ENCODE peak calls at places on chromosomes 6 and 20, in seven cellular contexts. D, S, Z, Q, N, P and F are unnamed samples.

GRCh38 chr20:3704085-3704484 is 8.3 kb downstream of the SIGLEC1 start:
- DNase-seq in S (no peak), P (no peak), N (no peak), Z (peak), D (no peak), Q (no peak), F (no peak)

GRCh38 chr20:61166324-61166723 is 85.7 kb upstream of the CDH4 start:
- DNase-seq in Q (no peak), N (no peak), S (no peak), D (no peak), Z (no peak), P (no peak), F (no peak)

GRCh38 chr20:59640267-59640666 is 35.9 kb downstream of the PHACTR3 start:
- DNase-seq in D (no peak), N (no peak), Z (no peak), S (no peak), Q (no peak), P (no peak), F (no peak)

GRCh38 chr6:513058-513457 is 121.5 kb downstream of the IRF4 start:
- DNase-seq in D (no peak), S (no peak), P (no peak), N (no peak), Q (no peak), Z (no peak), F (no peak)

GRCh38 chr20:53826597-53827291 is 233.1 kb upstream of the ZNF217 start:
- DNase-seq in D (no peak), Q (no peak), Z (no peak), P (no peak), N (no peak), S (no peak), F (no peak)

GRCh38 chr6:42045538-42046460 is 4.5 kb upstream of the TAF8 start:
- DNase-seq in Z (no peak), P (peak), N (no peak), S (peak), Q (peak), D (no peak), F (peak)

GRCh38 chr20:46312075-46312944 is 4.0 kb upstream of the CDH22 start:
- DNase-seq in Z (peak), P (no peak), Q (peak), S (no peak), N (peak), D (peak), F (no peak)

GRCh38 chr20:7090753-7091310 is 323.3 kb downstream of the BMP2 start:
- DNase-seq in D (no peak), N (no peak), S (no peak), P (no peak), Q (no peak), Z (no peak), F (no peak)

GRCh38 chr20:62360854-62361798 is 6.0 kb downstream of the LAMA5 start:
- DNase-seq in Z (no peak), S (no peak), Q (peak), D (no peak), N (no peak), P (no peak), F (no peak)

GRCh38 chr6:125742433-125743120 is 6.9 kb upstream of the HEY2 start:
- DNase-seq in S (no peak), D (no peak), N (no peak), Q (no peak), P (no peak), Z (no peak), F (peak)

DNA sequence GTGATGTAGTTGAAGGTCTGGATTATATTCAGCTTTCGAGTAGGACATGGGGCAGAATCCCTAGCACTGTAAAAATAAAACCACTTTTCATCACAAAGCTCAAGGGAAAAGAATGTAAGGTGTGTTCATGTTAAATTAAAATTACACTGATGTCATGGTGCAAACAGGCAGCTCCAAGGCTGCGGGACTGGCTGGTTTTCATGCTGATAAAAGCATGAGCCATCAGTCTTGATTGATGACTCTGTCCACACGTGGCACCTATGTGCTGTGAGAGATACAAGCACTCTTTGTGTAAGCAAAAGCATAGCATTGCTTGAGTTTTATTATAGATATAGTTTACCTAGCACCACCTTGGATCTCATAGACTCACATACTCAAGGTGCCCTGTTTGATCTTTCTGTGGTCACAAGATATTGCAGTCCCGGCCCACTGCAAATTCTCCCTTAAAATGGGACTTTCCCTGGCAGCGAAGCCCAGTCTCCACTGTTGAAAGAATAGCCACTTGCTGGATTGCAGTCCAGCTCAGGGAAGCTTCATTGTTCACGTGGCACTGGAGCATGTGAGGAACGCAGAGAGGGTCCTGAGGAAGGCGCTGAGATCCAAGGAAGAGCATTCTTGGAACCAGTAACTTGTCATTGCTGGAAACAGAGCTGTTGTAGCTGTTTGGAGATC is 90.6 kb downstream of the TIAM2 start:
- DNase-seq in N (no peak), S (peak), Q (no peak), D (peak), P (no peak), Z (no peak), F (no peak)
- TF ChIP-seq JUND in N (peak), S (no peak), Q (no peak), D (no peak), P (no peak), Z (peak), F (no peak)

DNA sequence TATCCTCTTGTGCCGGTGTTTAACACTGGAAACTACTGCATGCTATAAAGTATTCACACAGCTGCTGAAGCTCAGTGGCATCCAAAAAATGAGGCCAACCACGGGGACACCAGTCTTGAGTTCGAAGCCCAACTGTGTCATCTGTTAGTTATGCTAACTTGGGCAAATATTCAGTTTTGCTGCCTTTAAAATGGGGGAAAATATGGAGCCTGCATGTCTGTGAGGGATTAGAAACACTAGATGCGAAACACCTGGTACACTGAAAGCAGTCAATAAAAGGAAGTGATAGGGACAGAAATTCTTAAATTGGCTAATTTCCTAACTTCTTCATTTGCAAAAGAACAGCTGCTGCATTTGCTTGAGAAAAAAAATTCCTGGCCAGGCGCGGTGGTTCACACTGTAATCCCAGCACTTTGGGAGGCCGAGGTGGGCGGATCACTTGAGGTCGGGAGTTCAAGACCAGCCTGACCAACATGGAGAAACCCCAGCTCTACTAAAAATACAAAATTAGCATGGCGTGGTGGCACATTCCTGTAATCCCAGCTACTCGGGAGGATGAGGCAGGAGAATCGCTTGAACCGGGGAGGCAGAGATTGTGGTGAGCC is 36.5 kb upstream of the MLIP start:
- DNase-seq in Z (no peak), Q (no peak), N (no peak), P (no peak), D (no peak), S (no peak), F (no peak)
- TF ChIP-seq JUND in Z (no peak), Q (no peak), N (no peak), P (no peak), D (no peak), S (no peak), F (no peak)

GRCh38 chr6:64281167-64281566 is 645.6 kb downstream of the PHF3 start:
- DNase-seq in N (no peak), S (no peak), D (no peak), Q (no peak), P (no peak), Z (no peak), F (no peak)
- TF ChIP-seq JUND in N (no peak), S (no peak), D (no peak), Q (no peak), P (no peak), Z (no peak), F (no peak)

GRCh38 chr6:33987531-33988021 is 158.3 kb downstream of the GRM4 start:
- DNase-seq in S (peak), Z (no peak), D (no peak), P (no peak), N (no peak), Q (peak), F (peak)

GRCh38 chr6:33990061-33990541 is 155.8 kb downstream of the GRM4 start:
- DNase-seq in D (no peak), S (no peak), P (no peak), Q (no peak), N (no peak), Z (peak), F (no peak)

GRCh38 chr6:33988121-33989015 is 157.5 kb downstream of the GRM4 start:
- DNase-seq in Q (no peak), S (no peak), P (no peak), N (no peak), D (peak), Z (peak), F (peak)

GRCh38 chr6:33991610-33992009 is 154.3 kb downstream of the GRM4 start:
- DNase-seq in D (no peak), P (no peak), S (no peak), N (no peak), Z (no peak), Q (no peak), F (peak)

DNA sequence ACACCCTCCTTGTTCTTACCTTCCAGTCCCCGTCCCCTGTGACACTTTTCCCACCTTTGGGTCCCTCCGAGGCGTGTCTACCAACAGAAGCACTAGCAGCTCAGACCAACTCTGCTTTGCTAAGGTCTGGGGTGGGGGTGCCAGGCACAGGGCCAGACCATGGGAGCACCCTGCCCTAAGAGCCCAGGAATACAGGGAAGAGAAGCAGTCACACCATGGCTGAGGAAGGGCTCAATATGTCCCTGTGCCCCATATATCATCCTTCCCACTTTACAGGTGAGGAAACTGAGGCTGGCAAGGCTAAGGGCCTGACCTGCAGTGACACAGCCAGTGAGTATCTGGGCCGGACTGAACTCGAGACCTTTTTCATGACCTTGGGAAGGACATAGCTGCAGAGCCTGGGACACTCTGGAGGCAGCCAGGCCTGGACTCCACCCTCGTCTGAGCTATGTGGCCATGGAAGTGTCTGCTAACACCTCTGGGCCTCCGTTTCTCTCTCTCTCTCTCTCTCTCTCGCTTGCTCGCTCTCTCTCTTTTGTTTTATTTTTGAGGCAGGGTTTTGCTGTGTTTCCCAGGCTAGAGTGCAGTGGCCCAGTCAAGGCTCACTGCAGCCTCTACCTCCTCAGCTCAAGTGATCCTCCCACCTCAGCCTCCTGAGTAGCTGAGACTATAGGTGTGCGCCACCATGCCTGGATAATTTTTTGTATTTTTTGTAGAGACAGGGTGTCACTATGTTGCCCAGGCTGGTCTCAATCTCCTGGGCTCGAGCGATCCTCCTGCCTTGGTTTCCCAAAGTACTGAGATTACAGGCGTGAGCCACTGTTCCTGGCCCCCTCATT is 156.7 kb downstream of the GRM4 start:
- DNase-seq in S (no peak), N (no peak), P (no peak), Q (peak), Z (peak), D (no peak), F (no peak)
- TF ChIP-seq JUND in S (no peak), N (no peak), P (no peak), Q (no peak), Z (no peak), D (no peak), F (no peak)

DNA sequence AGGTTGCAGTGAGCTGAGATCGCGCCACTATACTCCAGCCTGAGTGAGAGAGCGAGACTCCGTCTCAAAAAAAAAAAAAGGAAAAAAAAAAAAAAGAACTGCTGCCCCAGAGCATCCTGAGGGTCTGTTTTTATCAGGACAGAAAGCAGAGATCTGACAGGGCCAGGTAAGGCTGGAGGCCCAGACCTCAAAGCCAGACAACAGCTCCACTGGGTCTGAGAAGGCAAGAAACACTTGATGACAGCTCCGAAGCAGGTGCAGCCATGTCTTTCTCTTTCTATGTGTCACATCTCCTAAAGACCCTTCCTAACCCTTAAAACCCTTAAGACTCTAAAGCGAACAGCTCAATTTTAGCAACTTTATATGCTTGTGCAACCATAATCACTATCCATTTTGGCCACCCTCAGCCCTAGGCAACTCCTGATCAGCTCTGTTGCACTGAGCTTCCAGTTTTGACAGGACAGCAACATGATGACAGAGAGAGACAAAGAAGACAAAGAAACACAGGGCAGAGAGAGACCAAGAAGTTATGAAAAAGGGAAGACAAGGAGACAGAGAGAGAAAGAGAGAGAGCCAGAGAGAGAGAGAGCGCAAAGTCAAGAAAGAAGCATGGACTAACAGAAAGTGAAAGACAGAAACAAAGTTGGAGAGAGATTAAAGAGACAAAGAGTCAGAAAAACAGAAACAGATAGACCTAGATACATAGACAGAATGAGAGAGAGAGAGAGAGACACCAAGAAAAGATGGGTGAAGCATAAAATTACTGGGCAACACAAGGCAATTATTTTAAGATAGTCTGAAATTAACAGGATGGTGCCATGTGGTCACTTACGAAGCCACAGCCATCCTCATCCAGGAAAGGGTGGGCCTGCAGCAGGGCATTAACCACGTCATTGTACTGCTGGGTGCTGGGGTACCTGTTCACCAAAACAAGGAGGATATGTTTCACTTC is 39.2 kb downstream of the SAMD3 start:
- DNase-seq in Q (no peak), P (no peak), S (no peak), Z (no peak), N (no peak), D (no peak), F (no peak)
- TF ChIP-seq JUND in Q (no peak), P (no peak), S (no peak), Z (no peak), N (no peak), D (no peak), F (no peak)